ENCODE peak calls at places on chromosomes 5 and 9, in nine cellular contexts. One of them, this sample, is unnamed.

GRCh38 chr5:119049824-119050449 is 20.9 kb upstream of the DMXL1 start:
- DNase-seq in stimulated activated naive B cell treated with anti-CD40 and anti-IgM and Interleukin-4, amounts not matched to agents 10 μg/mL and 1 μg/mL and 100 μg/mL, for 72 hours: no peak
- DNase-seq in NCI-H748 treated with DMSO at 0.1 percent for 48 hours: no peak
- DNase-seq in kidney glomerular epithelial cell: peak
- DNase-seq in CD4-positive, alpha-beta T cell: no peak
- DNase-seq in stimulated activated CD4-positive, alpha-beta T cell treated with anti-CD3 and anti-CD28 coated beads, TNF-alpha, amount 100 ng/mL, for 48 hours: no peak
- DNase-seq in NCI-H69: no peak
- DNase-seq in stimulated activated CD8-positive, alpha-beta memory T cell treated with anti-CD3 and anti-CD28 coated beads, Interleukin-15, amount 100 ng/mL, for 1 hour: no peak
- DNase-seq in pancreas: no peak
- DNase-seq in this sample: no peak

GRCh38 chr9:110255064-110255416 is 1.3 kb downstream of the TXN start:
- DNase-seq in stimulated activated naive B cell treated with anti-CD40 and anti-IgM and Interleukin-4, amounts not matched to agents 10 μg/mL and 1 μg/mL and 100 μg/mL, for 72 hours: no peak
- DNase-seq in NCI-H748 treated with DMSO at 0.1 percent for 48 hours: peak
- DNase-seq in kidney glomerular epithelial cell: no peak
- DNase-seq in CD4-positive, alpha-beta T cell: no peak
- DNase-seq in stimulated activated CD4-positive, alpha-beta T cell treated with anti-CD3 and anti-CD28 coated beads, TNF-alpha, amount 100 ng/mL, for 48 hours: no peak
- DNase-seq in NCI-H69: peak
- DNase-seq in stimulated activated CD8-positive, alpha-beta memory T cell treated with anti-CD3 and anti-CD28 coated beads, Interleukin-15, amount 100 ng/mL, for 1 hour: no peak
- DNase-seq in pancreas: peak
- DNase-seq in this sample: peak

GRCh38 chr5:143001764-143002351 is 231.7 kb downstream of the ARHGAP26 start:
- DNase-seq in stimulated activated naive B cell treated with anti-CD40 and anti-IgM and Interleukin-4, amounts not matched to agents 10 μg/mL and 1 μg/mL and 100 μg/mL, for 72 hours: no peak
- DNase-seq in NCI-H748 treated with DMSO at 0.1 percent for 48 hours: no peak
- DNase-seq in kidney glomerular epithelial cell: no peak
- DNase-seq in CD4-positive, alpha-beta T cell: no peak
- DNase-seq in stimulated activated CD4-positive, alpha-beta T cell treated with anti-CD3 and anti-CD28 coated beads, TNF-alpha, amount 100 ng/mL, for 48 hours: no peak
- DNase-seq in NCI-H69: no peak
- DNase-seq in stimulated activated CD8-positive, alpha-beta memory T cell treated with anti-CD3 and anti-CD28 coated beads, Interleukin-15, amount 100 ng/mL, for 1 hour: no peak
- DNase-seq in pancreas: no peak
- DNase-seq in this sample: peak

GRCh38 chr5:141855265-141856029 is 22.8 kb downstream of the PCDH1 start:
- DNase-seq in stimulated activated naive B cell treated with anti-CD40 and anti-IgM and Interleukin-4, amounts not matched to agents 10 μg/mL and 1 μg/mL and 100 μg/mL, for 72 hours: no peak
- DNase-seq in NCI-H748 treated with DMSO at 0.1 percent for 48 hours: peak
- DNase-seq in kidney glomerular epithelial cell: no peak
- DNase-seq in CD4-positive, alpha-beta T cell: no peak
- DNase-seq in stimulated activated CD4-positive, alpha-beta T cell treated with anti-CD3 and anti-CD28 coated beads, TNF-alpha, amount 100 ng/mL, for 48 hours: no peak
- DNase-seq in NCI-H69: peak
- DNase-seq in stimulated activated CD8-positive, alpha-beta memory T cell treated with anti-CD3 and anti-CD28 coated beads, Interleukin-15, amount 100 ng/mL, for 1 hour: no peak
- DNase-seq in pancreas: no peak
- DNase-seq in this sample: peak

GRCh38 chr5:130135506-130135905 is 231.2 kb downstream of the CHSY3 start:
- DNase-seq in stimulated activated naive B cell treated with anti-CD40 and anti-IgM and Interleukin-4, amounts not matched to agents 10 μg/mL and 1 μg/mL and 100 μg/mL, for 72 hours: no peak
- DNase-seq in NCI-H748 treated with DMSO at 0.1 percent for 48 hours: no peak
- DNase-seq in kidney glomerular epithelial cell: peak
- DNase-seq in CD4-positive, alpha-beta T cell: no peak
- DNase-seq in stimulated activated CD4-positive, alpha-beta T cell treated with anti-CD3 and anti-CD28 coated beads, TNF-alpha, amount 100 ng/mL, for 48 hours: no peak
- DNase-seq in NCI-H69: no peak
- DNase-seq in stimulated activated CD8-positive, alpha-beta memory T cell treated with anti-CD3 and anti-CD28 coated beads, Interleukin-15, amount 100 ng/mL, for 1 hour: no peak
- DNase-seq in pancreas: no peak
- DNase-seq in this sample: no peak

GRCh38 chr9:91273853-91274552 is 87.7 kb downstream of the AUH start:
- DNase-seq in stimulated activated naive B cell treated with anti-CD40 and anti-IgM and Interleukin-4, amounts not matched to agents 10 μg/mL and 1 μg/mL and 100 μg/mL, for 72 hours: no peak
- DNase-seq in NCI-H748 treated with DMSO at 0.1 percent for 48 hours: no peak
- DNase-seq in kidney glomerular epithelial cell: peak
- DNase-seq in CD4-positive, alpha-beta T cell: no peak
- DNase-seq in stimulated activated CD4-positive, alpha-beta T cell treated with anti-CD3 and anti-CD28 coated beads, TNF-alpha, amount 100 ng/mL, for 48 hours: no peak
- DNase-seq in NCI-H69: peak
- DNase-seq in stimulated activated CD8-positive, alpha-beta memory T cell treated with anti-CD3 and anti-CD28 coated beads, Interleukin-15, amount 100 ng/mL, for 1 hour: no peak
- DNase-seq in pancreas: no peak
- DNase-seq in this sample: no peak

GRCh38 chr9:128637656-128638055 is 19.0 kb downstream of the DYNC2I2 start:
- DNase-seq in stimulated activated naive B cell treated with anti-CD40 and anti-IgM and Interleukin-4, amounts not matched to agents 10 μg/mL and 1 μg/mL and 100 μg/mL, for 72 hours: no peak
- DNase-seq in NCI-H748 treated with DMSO at 0.1 percent for 48 hours: no peak
- DNase-seq in kidney glomerular epithelial cell: no peak
- DNase-seq in CD4-positive, alpha-beta T cell: no peak
- DNase-seq in stimulated activated CD4-positive, alpha-beta T cell treated with anti-CD3 and anti-CD28 coated beads, TNF-alpha, amount 100 ng/mL, for 48 hours: no peak
- DNase-seq in NCI-H69: no peak
- DNase-seq in stimulated activated CD8-positive, alpha-beta memory T cell treated with anti-CD3 and anti-CD28 coated beads, Interleukin-15, amount 100 ng/mL, for 1 hour: no peak
- DNase-seq in pancreas: no peak
- DNase-seq in this sample: no peak

GRCh38 chr5:90390933-90391332 is 18.6 kb downstream of the CETN3 start:
- DNase-seq in stimulated activated naive B cell treated with anti-CD40 and anti-IgM and Interleukin-4, amounts not matched to agents 10 μg/mL and 1 μg/mL and 100 μg/mL, for 72 hours: no peak
- DNase-seq in NCI-H748 treated with DMSO at 0.1 percent for 48 hours: no peak
- DNase-seq in kidney glomerular epithelial cell: no peak
- DNase-seq in CD4-positive, alpha-beta T cell: no peak
- DNase-seq in stimulated activated CD4-positive, alpha-beta T cell treated with anti-CD3 and anti-CD28 coated beads, TNF-alpha, amount 100 ng/mL, for 48 hours: no peak
- DNase-seq in NCI-H69: no peak
- DNase-seq in stimulated activated CD8-positive, alpha-beta memory T cell treated with anti-CD3 and anti-CD28 coated beads, Interleukin-15, amount 100 ng/mL, for 1 hour: no peak
- DNase-seq in pancreas: no peak
- DNase-seq in this sample: no peak

This sample was measured in left colon.